ENCODE peak calls at places on chromosome 20, in eight cellular contexts. One of them, this sample, is unnamed.
A peak's percentile ranks its signal among the peaks of the same experiment; 100 is the strongest.

GRCh38 chr20:8117636-8118413 is 14.2 kb upstream of the PLCB1 start:
- DNase-seq in fibroblast of the aortic adventitia: peak; percentile 89
- DNase-seq in fibroblast of mammary gland: no peak
- DNase-seq in heart left ventricle: no peak
- DNase-seq in kidney: no peak
- DNase-seq in OCI-LY7: no peak
- DNase-seq in brain microvascular endothelial cell: no peak
- DNase-seq in heart right ventricle: no peak
- DNase-seq in this sample: no peak

GRCh38 chr20:43722153-43722505 is 4.7 kb downstream of the GTSF1L start:
- DNase-seq in fibroblast of the aortic adventitia: no peak
- DNase-seq in brain microvascular endothelial cell: no peak
- DNase-seq in kidney: no peak
- DNase-seq in heart right ventricle: no peak
- DNase-seq in OCI-LY7: no peak
- DNase-seq in heart left ventricle: no peak
- DNase-seq in fibroblast of mammary gland: no peak
- DNase-seq in this sample: no peak

GRCh38 chr20:32062776-32063170 is 10.7 kb downstream of the HCK start:
- DNase-seq in kidney: no peak
- DNase-seq in OCI-LY7: no peak
- DNase-seq in heart right ventricle: peak; percentile 54
- DNase-seq in brain microvascular endothelial cell: no peak
- DNase-seq in heart left ventricle: peak; percentile 61
- DNase-seq in fibroblast of the aortic adventitia: no peak
- DNase-seq in fibroblast of mammary gland: no peak
- DNase-seq in this sample: peak; percentile 68

GRCh38 chr20:13243826-13244376 is 22.8 kb downstream of the ISM1 start:
- DNase-seq in fibroblast of the aortic adventitia: no peak
- DNase-seq in brain microvascular endothelial cell: peak; percentile 16
- DNase-seq in kidney: no peak
- DNase-seq in fibroblast of mammary gland: peak; percentile 38
- DNase-seq in heart left ventricle: no peak
- DNase-seq in heart right ventricle: no peak
- DNase-seq in OCI-LY7: no peak
- DNase-seq in this sample: no peak

GRCh38 chr20:25056601-25057233 is 1.2 kb downstream of the ACSS1 start:
- DNase-seq in brain microvascular endothelial cell: no peak
- DNase-seq in heart right ventricle: no peak
- DNase-seq in fibroblast of the aortic adventitia: no peak
- DNase-seq in OCI-LY7: no peak
- DNase-seq in heart left ventricle: peak; percentile 18
- DNase-seq in kidney: peak; percentile 85
- DNase-seq in fibroblast of mammary gland: no peak
- DNase-seq in this sample: no peak

GRCh38 chr20:15475483-15475882 is 1097.8 kb downstream of the KIF16B start:
- DNase-seq in kidney: peak; percentile 70
- DNase-seq in OCI-LY7: no peak
- DNase-seq in heart left ventricle: peak; percentile 29
- DNase-seq in brain microvascular endothelial cell: no peak
- DNase-seq in heart right ventricle: peak; percentile 29
- DNase-seq in fibroblast of the aortic adventitia: no peak
- DNase-seq in fibroblast of mammary gland: no peak
- DNase-seq in this sample: peak; percentile 13

GRCh38 chr20:41276317-41276751 is 41.2 kb downstream of the ZHX3 start:
- DNase-seq in kidney: no peak
- DNase-seq in fibroblast of the aortic adventitia: peak; percentile 39
- DNase-seq in brain microvascular endothelial cell: no peak
- DNase-seq in heart right ventricle: no peak
- DNase-seq in OCI-LY7: no peak
- DNase-seq in heart left ventricle: peak; percentile 16
- DNase-seq in fibroblast of mammary gland: peak; percentile 24
- DNase-seq in this sample: no peak

GRCh38 chr20:23125625-23126191 is 39.6 kb upstream of the CD93 start:
- DNase-seq in heart right ventricle: no peak
- DNase-seq in OCI-LY7: peak; percentile 40
- DNase-seq in fibroblast of mammary gland: peak; percentile 96
- DNase-seq in heart left ventricle: peak; percentile 36
- DNase-seq in brain microvascular endothelial cell: peak; percentile 67
- DNase-seq in fibroblast of the aortic adventitia: peak; percentile 73
- DNase-seq in kidney: peak; percentile 71
- DNase-seq in this sample: peak; percentile 37

GRCh38 chr20:58545565-58546195 is 30.5 kb upstream of the APCDD1L start:
- DNase-seq in fibroblast of mammary gland: peak; percentile 67
- DNase-seq in kidney: no peak
- DNase-seq in OCI-LY7: no peak
- DNase-seq in brain microvascular endothelial cell: peak; percentile 12
- DNase-seq in heart right ventricle: no peak
- DNase-seq in heart left ventricle: no peak
- DNase-seq in fibroblast of the aortic adventitia: no peak
- DNase-seq in this sample: no peak

GRCh38 chr20:10047427-10047826 is 12.6 kb downstream of the ANKEF1 start:
- DNase-seq in kidney: no peak
- DNase-seq in brain microvascular endothelial cell: no peak
- DNase-seq in fibroblast of mammary gland: peak; percentile 11
- DNase-seq in fibroblast of the aortic adventitia: no peak
- DNase-seq in OCI-LY7: no peak
- DNase-seq in heart right ventricle: no peak
- DNase-seq in heart left ventricle: no peak
- DNase-seq in this sample: no peak

GRCh38 chr20:60921021-60921622 is 330.9 kb upstream of the CDH4 start:
- DNase-seq in brain microvascular endothelial cell: no peak
- DNase-seq in fibroblast of mammary gland: no peak
- DNase-seq in fibroblast of the aortic adventitia: no peak
- DNase-seq in kidney: no peak
- DNase-seq in heart right ventricle: peak; percentile 29
- DNase-seq in heart left ventricle: peak; percentile 11
- DNase-seq in OCI-LY7: no peak
- DNase-seq in this sample: no peak

GRCh38 chr20:38970302-38970701 is 8.2 kb downstream of the DHX35 start:
- DNase-seq in heart right ventricle: no peak
- DNase-seq in kidney: no peak
- DNase-seq in brain microvascular endothelial cell: peak; percentile 81
- DNase-seq in heart left ventricle: no peak
- DNase-seq in fibroblast of the aortic adventitia: peak; percentile 35
- DNase-seq in OCI-LY7: no peak
- DNase-seq in fibroblast of mammary gland: peak; percentile 73
- DNase-seq in this sample: no peak

GRCh38 chr20:62500237-62500864 is 24.6 kb upstream of the GATA5 start:
- DNase-seq in fibroblast of the aortic adventitia: peak; percentile 50
- DNase-seq in heart left ventricle: peak; percentile 77
- DNase-seq in heart right ventricle: peak; percentile 78
- DNase-seq in OCI-LY7: peak; percentile 73
- DNase-seq in kidney: peak; percentile 90
- DNase-seq in fibroblast of mammary gland: peak; percentile 42
- DNase-seq in brain microvascular endothelial cell: peak; percentile 35
- DNase-seq in this sample: peak; percentile 82

GRCh38 chr20:24149175-24149574 is 160.6 kb upstream of the GGTLC1 start:
- DNase-seq in OCI-LY7: no peak
- DNase-seq in heart right ventricle: no peak
- DNase-seq in heart left ventricle: no peak
- DNase-seq in brain microvascular endothelial cell: no peak
- DNase-seq in fibroblast of the aortic adventitia: peak; percentile 32
- DNase-seq in fibroblast of mammary gland: no peak
- DNase-seq in kidney: no peak
- DNase-seq in this sample: no peak

GRCh38 chr20:46974669-46975434 is 80.2 kb downstream of the EYA2 start:
- DNase-seq in OCI-LY7: no peak
- DNase-seq in heart left ventricle: no peak
- DNase-seq in kidney: no peak
- DNase-seq in heart right ventricle: no peak
- DNase-seq in brain microvascular endothelial cell: no peak
- DNase-seq in fibroblast of mammary gland: no peak
- DNase-seq in fibroblast of the aortic adventitia: no peak
- DNase-seq in this sample: no peak

GRCh38 chr20:48930878-48931277 is 9.4 kb downstream of the ARFGEF2 start:
- DNase-seq in heart left ventricle: no peak
- DNase-seq in OCI-LY7: no peak
- DNase-seq in brain microvascular endothelial cell: no peak
- DNase-seq in kidney: no peak
- DNase-seq in heart right ventricle: no peak
- DNase-seq in fibroblast of mammary gland: no peak
- DNase-seq in fibroblast of the aortic adventitia: no peak
- DNase-seq in this sample: no peak

GRCh38 chr20:39853664-39854063 is 835.4 kb downstream of the MAFB start:
- DNase-seq in heart right ventricle: no peak
- DNase-seq in fibroblast of the aortic adventitia: peak; percentile 37
- DNase-seq in heart left ventricle: no peak
- DNase-seq in brain microvascular endothelial cell: peak; percentile 58
- DNase-seq in fibroblast of mammary gland: peak; percentile 89
- DNase-seq in OCI-LY7: no peak
- DNase-seq in kidney: no peak
- DNase-seq in this sample: no peak

GRCh38 chr20:18695175-18695574 is 107.3 kb downstream of the DTD1 start:
- DNase-seq in heart left ventricle: no peak
- DNase-seq in heart right ventricle: no peak
- DNase-seq in OCI-LY7: no peak
- DNase-seq in kidney: no peak
- DNase-seq in brain microvascular endothelial cell: no peak
- DNase-seq in fibroblast of mammary gland: no peak
- DNase-seq in fibroblast of the aortic adventitia: no peak
- DNase-seq in this sample: no peak

GRCh38 chr20:16317445-16318362 is 255.5 kb downstream of the KIF16B start:
- DNase-seq in heart right ventricle: no peak
- DNase-seq in fibroblast of the aortic adventitia: no peak
- DNase-seq in OCI-LY7: no peak
- DNase-seq in fibroblast of mammary gland: no peak
- DNase-seq in heart left ventricle: no peak
- DNase-seq in kidney: no peak
- DNase-seq in brain microvascular endothelial cell: no peak
- DNase-seq in this sample: no peak

GRCh38 chr20:2799271-2799670 is 1.2 kb downstream of the CPXM1 start:
- DNase-seq in brain microvascular endothelial cell: no peak
- DNase-seq in kidney: no peak
- DNase-seq in heart right ventricle: no peak
- DNase-seq in heart left ventricle: no peak
- DNase-seq in fibroblast of the aortic adventitia: no peak
- DNase-seq in OCI-LY7: no peak
- DNase-seq in fibroblast of mammary gland: no peak
- DNase-seq in this sample: no peak

GRCh38 chr20:2798814-2799213 is 1.6 kb downstream of the CPXM1 start:
- DNase-seq in kidney: no peak
- DNase-seq in heart right ventricle: no peak
- DNase-seq in fibroblast of mammary gland: peak; percentile 43
- DNase-seq in fibroblast of the aortic adventitia: peak; percentile 12
- DNase-seq in heart left ventricle: no peak
- DNase-seq in brain microvascular endothelial cell: no peak
- DNase-seq in OCI-LY7: no peak
- DNase-seq in this sample: no peak

GRCh38 chr20:2799688-2800589 is 488 bp downstream of the CPXM1 start:
- DNase-seq in heart right ventricle: no peak
- DNase-seq in OCI-LY7: no peak
- DNase-seq in kidney: no peak
- DNase-seq in heart left ventricle: no peak
- DNase-seq in fibroblast of the aortic adventitia: peak; percentile 41
- DNase-seq in brain microvascular endothelial cell: no peak
- DNase-seq in fibroblast of mammary gland: peak; percentile 34
- DNase-seq in this sample: no peak

GRCh38 chr20:2800590-2801458 is at the start of gene CPXM1:
- DNase-seq in fibroblast of the aortic adventitia: no peak
- DNase-seq in brain microvascular endothelial cell: no peak
- DNase-seq in heart right ventricle: no peak
- DNase-seq in heart left ventricle: no peak
- DNase-seq in fibroblast of mammary gland: peak; percentile 6
- DNase-seq in OCI-LY7: no peak
- DNase-seq in kidney: peak; percentile 77
- DNase-seq in this sample: no peak

GRCh38 chr20:2801459-2801728 is 967 bp upstream of the CPXM1 start:
- DNase-seq in fibroblast of mammary gland: no peak
- DNase-seq in heart right ventricle: no peak
- DNase-seq in OCI-LY7: no peak
- DNase-seq in heart left ventricle: no peak
- DNase-seq in fibroblast of the aortic adventitia: no peak
- DNase-seq in brain microvascular endothelial cell: no peak
- DNase-seq in kidney: no peak
- DNase-seq in this sample: no peak
- H3K4me3 ChIP-seq in fibroblast of mammary gland: no peak overlapping the region
- H3K4me3 ChIP-seq in heart right ventricle: no peak overlapping the region
- H3K4me3 ChIP-seq in OCI-LY7: no peak overlapping the region
- H3K4me3 ChIP-seq in heart left ventricle: no peak overlapping the region
- H3K4me3 ChIP-seq in fibroblast of the aortic adventitia: no peak overlapping the region
- H3K4me3 ChIP-seq in brain microvascular endothelial cell: no peak overlapping the region
- H3K4me3 ChIP-seq in kidney: no peak overlapping the region
- H3K4me3 ChIP-seq in this sample: no peak overlapping the region

GRCh38 chr20:57212890-57213276 is 53.6 kb downstream of the BMP7 start:
- DNase-seq in fibroblast of the aortic adventitia: no peak
- DNase-seq in brain microvascular endothelial cell: no peak
- DNase-seq in OCI-LY7: no peak
- DNase-seq in heart left ventricle: no peak
- DNase-seq in heart right ventricle: no peak
- DNase-seq in kidney: peak; percentile 52
- DNase-seq in fibroblast of mammary gland: no peak
- DNase-seq in this sample: no peak

GRCh38 chr20:57210911-57211280 is 55.5 kb downstream of the BMP7 start:
- DNase-seq in fibroblast of mammary gland: no peak
- DNase-seq in fibroblast of the aortic adventitia: no peak
- DNase-seq in heart left ventricle: no peak
- DNase-seq in OCI-LY7: no peak
- DNase-seq in kidney: peak; percentile 43
- DNase-seq in heart right ventricle: no peak
- DNase-seq in brain microvascular endothelial cell: no peak
- DNase-seq in this sample: no peak

GRCh38 chr20:57211949-57212889 is 54.2 kb downstream of the BMP7 start:
- DNase-seq in kidney: peak; percentile 83
- DNase-seq in brain microvascular endothelial cell: peak; percentile 85
- DNase-seq in fibroblast of the aortic adventitia: peak; percentile 72
- DNase-seq in fibroblast of mammary gland: peak; percentile 84
- DNase-seq in heart left ventricle: peak; percentile 59
- DNase-seq in OCI-LY7: no peak
- DNase-seq in heart right ventricle: peak; percentile 60
- DNase-seq in this sample: peak; percentile 63

GRCh38 chr20:57210054-57210910 is 56.2 kb downstream of the BMP7 start:
- DNase-seq in fibroblast of the aortic adventitia: no peak
- DNase-seq in fibroblast of mammary gland: no peak
- DNase-seq in heart left ventricle: no peak
- DNase-seq in kidney: peak; percentile 50
- DNase-seq in heart right ventricle: no peak
- DNase-seq in brain microvascular endothelial cell: no peak
- DNase-seq in OCI-LY7: no peak
- DNase-seq in this sample: no peak

GRCh38 chr20:57211406-57211805 is 55.0 kb downstream of the BMP7 start:
- DNase-seq in OCI-LY7: no peak
- DNase-seq in fibroblast of the aortic adventitia: no peak
- DNase-seq in heart left ventricle: no peak
- DNase-seq in heart right ventricle: no peak
- DNase-seq in brain microvascular endothelial cell: no peak
- DNase-seq in kidney: no peak
- DNase-seq in fibroblast of mammary gland: no peak
- DNase-seq in this sample: no peak
- H3K4me3 ChIP-seq in OCI-LY7: no peak overlapping the region
- H3K4me3 ChIP-seq in fibroblast of the aortic adventitia: no peak overlapping the region
- H3K4me3 ChIP-seq in heart left ventricle: no peak overlapping the region
- H3K4me3 ChIP-seq in heart right ventricle: no peak overlapping the region
- H3K4me3 ChIP-seq in brain microvascular endothelial cell: no peak overlapping the region
- H3K4me3 ChIP-seq in kidney: no peak overlapping the region
- H3K4me3 ChIP-seq in fibroblast of mammary gland: no peak overlapping the region
- H3K4me3 ChIP-seq in this sample: no peak overlapping the region

GRCh38 chr20:36542019-36542488 is 735 bp downstream of the MYL9 start:
- DNase-seq in brain microvascular endothelial cell: peak; percentile 56
- DNase-seq in heart right ventricle: peak; percentile 69
- DNase-seq in fibroblast of the aortic adventitia: peak; percentile 51
- DNase-seq in heart left ventricle: peak; percentile 71
- DNase-seq in kidney: no peak
- DNase-seq in OCI-LY7: no peak
- DNase-seq in fibroblast of mammary gland: peak; percentile 63
- DNase-seq in this sample: peak; percentile 82
- H3K4me3 ChIP-seq in brain microvascular endothelial cell: peak overlapping the region; percentile 92
- H3K4me3 ChIP-seq in heart right ventricle: peak overlapping the region; percentile 81
- H3K4me3 ChIP-seq in fibroblast of the aortic adventitia: peak overlapping the region; percentile 86
- H3K4me3 ChIP-seq in heart left ventricle: peak overlapping the region; percentile 93
- H3K4me3 ChIP-seq in kidney: peak overlapping the region; percentile 64
- H3K4me3 ChIP-seq in OCI-LY7: no peak overlapping the region
- H3K4me3 ChIP-seq in fibroblast of mammary gland: peak overlapping the region; percentile 75
- H3K4me3 ChIP-seq in this sample: peak overlapping the region; percentile 71

GRCh38 chr20:51934301-51935002 is 132.1 kb upstream of the SALL4 start:
- DNase-seq in fibroblast of the aortic adventitia: no peak
- DNase-seq in fibroblast of mammary gland: no peak
- DNase-seq in heart right ventricle: no peak
- DNase-seq in heart left ventricle: no peak
- DNase-seq in kidney: no peak
- DNase-seq in brain microvascular endothelial cell: no peak
- DNase-seq in OCI-LY7: no peak
- DNase-seq in this sample: no peak
- H3K4me3 ChIP-seq in fibroblast of the aortic adventitia: no peak overlapping the region
- H3K4me3 ChIP-seq in fibroblast of mammary gland: no peak overlapping the region
- H3K4me3 ChIP-seq in heart right ventricle: no peak overlapping the region
- H3K4me3 ChIP-seq in heart left ventricle: no peak overlapping the region
- H3K4me3 ChIP-seq in kidney: no peak overlapping the region
- H3K4me3 ChIP-seq in brain microvascular endothelial cell: peak overlapping the region; percentile 1
- H3K4me3 ChIP-seq in OCI-LY7: no peak overlapping the region
- H3K4me3 ChIP-seq in this sample: no peak overlapping the region